ENCODE peak calls at places on chromosomes 1 and 21, in four cellular contexts. One of them, this sample, is unnamed.

GRCh38 chr1:93574991-93575390 is 106.6 kb downstream of the BCAR3 start:
- DNase-seq in choroid plexus epithelial cell: no peak
- DNase-seq in DND-41: no peak
- DNase-seq in bronchial epithelial cell: no peak
- DNase-seq in this sample: no peak

GRCh38 chr1:196115641-196116040 is 492.6 kb downstream of the KCNT2 start:
- DNase-seq in choroid plexus epithelial cell: peak; percentile 79
- DNase-seq in bronchial epithelial cell: peak; percentile 52
- DNase-seq in DND-41: no peak
- DNase-seq in this sample: no peak

GRCh38 chr21:25176637-25177412 is 430.5 kb downstream of the MRPL39 start:
- DNase-seq in bronchial epithelial cell: no peak
- DNase-seq in DND-41: no peak
- DNase-seq in choroid plexus epithelial cell: no peak
- DNase-seq in this sample: peak; percentile 31

GRCh38 chr1:77889671-77890070 is 1.2 kb downstream of the NEXN start:
- DNase-seq in choroid plexus epithelial cell: peak; percentile 74
- DNase-seq in bronchial epithelial cell: peak; percentile 91
- DNase-seq in DND-41: no peak
- DNase-seq in this sample: no peak

GRCh38 chr1:21909787-21910503 is 27.2 kb downstream of the HSPG2 start:
- DNase-seq in bronchial epithelial cell: peak; percentile 49
- DNase-seq in choroid plexus epithelial cell: peak; percentile 35
- DNase-seq in DND-41: no peak
- DNase-seq in this sample: peak; percentile 84

GRCh38 chr1:200131551-200132125 is 104.1 kb downstream of the NR5A2 start:
- DNase-seq in DND-41: no peak
- DNase-seq in bronchial epithelial cell: peak; percentile 38
- DNase-seq in choroid plexus epithelial cell: peak; percentile 26
- DNase-seq in this sample: no peak

GRCh38 chr21:34745557-34746255 is 76.9 kb downstream of the CLIC6 start:
- DNase-seq in choroid plexus epithelial cell: peak; percentile 93
- DNase-seq in bronchial epithelial cell: peak; percentile 66
- DNase-seq in DND-41: peak; percentile 63
- DNase-seq in this sample: peak; percentile 70

GRCh38 chr1:14756617-14757259 is 158.3 kb downstream of the KAZN start:
- DNase-seq in bronchial epithelial cell: no peak
- DNase-seq in DND-41: no peak
- DNase-seq in choroid plexus epithelial cell: no peak
- DNase-seq in this sample: no peak

GRCh38 chr1:212700892-212701819 is 1.5 kb upstream of the BATF3 start:
- DNase-seq in bronchial epithelial cell: no peak
- DNase-seq in DND-41: no peak
- DNase-seq in choroid plexus epithelial cell: peak; percentile 68
- DNase-seq in this sample: no peak

GRCh38 chr1:206907304-206907991 is 10.2 kb downstream of the IL24 start:
- DNase-seq in bronchial epithelial cell: no peak
- DNase-seq in choroid plexus epithelial cell: no peak
- DNase-seq in DND-41: no peak
- DNase-seq in this sample: no peak

GRCh38 chr1:37762516-37762915 is 2.4 kb downstream of the EPHA10 start:
- DNase-seq in DND-41: no peak
- DNase-seq in bronchial epithelial cell: no peak
- DNase-seq in choroid plexus epithelial cell: no peak
- DNase-seq in this sample: no peak

GRCh38 chr1:182599339-182599738 is 4.8 kb downstream of the RGS16 start:
- DNase-seq in choroid plexus epithelial cell: no peak
- DNase-seq in bronchial epithelial cell: no peak
- DNase-seq in DND-41: peak; percentile 53
- DNase-seq in this sample: no peak

GRCh38 chr1:147264158-147264768 is 21.8 kb downstream of the CHD1L start:
- DNase-seq in DND-41: no peak
- DNase-seq in bronchial epithelial cell: peak; percentile 85
- DNase-seq in choroid plexus epithelial cell: peak; percentile 63
- DNase-seq in this sample: no peak

GRCh38 chr1:98733782-98734112 is 72.2 kb downstream of the SNX7 start:
- DNase-seq in choroid plexus epithelial cell: peak; percentile 3
- DNase-seq in DND-41: no peak
- DNase-seq in bronchial epithelial cell: peak; percentile 68
- DNase-seq in this sample: no peak

GRCh38 chr21:37348664-37349063 is 17.9 kb upstream of the DYRK1A start:
- DNase-seq in choroid plexus epithelial cell: no peak
- DNase-seq in DND-41: no peak
- DNase-seq in bronchial epithelial cell: no peak
- DNase-seq in this sample: no peak

GRCh38 chr1:100038401-100039306 is 68.9 kb downstream of the SLC35A3 start:
- DNase-seq in choroid plexus epithelial cell: peak; percentile 85
- DNase-seq in bronchial epithelial cell: peak; percentile 48
- DNase-seq in DND-41: peak; percentile 79
- DNase-seq in this sample: peak; percentile 68

GRCh38 chr1:9889411-9889810 is 20.7 kb downstream of the CTNNBIP1 start:
- DNase-seq in choroid plexus epithelial cell: no peak
- DNase-seq in bronchial epithelial cell: no peak
- DNase-seq in DND-41: no peak
- DNase-seq in this sample: no peak

GRCh38 chr1:58162952-58163550 is 383.5 kb downstream of the OMA1 start:
- DNase-seq in choroid plexus epithelial cell: peak; percentile 70
- DNase-seq in bronchial epithelial cell: peak; percentile 70
- DNase-seq in DND-41: peak; percentile 25
- DNase-seq in this sample: no peak

GRCh38 chr1:185861630-185862029 is 127.4 kb downstream of the HMCN1 start:
- DNase-seq in bronchial epithelial cell: peak; percentile 62
- DNase-seq in choroid plexus epithelial cell: no peak
- DNase-seq in DND-41: no peak
- DNase-seq in this sample: no peak

GRCh38 chr1:158068918-158069317 is 75.5 kb downstream of the KIRREL1 start:
- DNase-seq in DND-41: no peak
- DNase-seq in bronchial epithelial cell: no peak
- DNase-seq in choroid plexus epithelial cell: no peak
- DNase-seq in this sample: no peak

GRCh38 chr1:175597969-175598765 is 145.2 kb downstream of the TNR start:
- DNase-seq in bronchial epithelial cell: peak; percentile 33
- DNase-seq in choroid plexus epithelial cell: peak; percentile 53
- DNase-seq in DND-41: no peak
- DNase-seq in this sample: peak; percentile 68

GRCh38 chr1:199867601-199868000 is 159.9 kb upstream of the NR5A2 start:
- DNase-seq in DND-41: no peak
- DNase-seq in bronchial epithelial cell: no peak
- DNase-seq in choroid plexus epithelial cell: peak; percentile 61
- DNase-seq in this sample: no peak

GRCh38 chr1:217919683-217920502 is 288.7 kb downstream of the SPATA17 start:
- DNase-seq in bronchial epithelial cell: no peak
- DNase-seq in choroid plexus epithelial cell: no peak
- DNase-seq in DND-41: no peak
- DNase-seq in this sample: no peak

GRCh38 chr1:28091043-28091781 is 2.8 kb upstream of the EYA3 start:
- DNase-seq in DND-41: peak; percentile 77
- DNase-seq in choroid plexus epithelial cell: peak; percentile 85
- DNase-seq in bronchial epithelial cell: peak; percentile 68
- DNase-seq in this sample: peak; percentile 63

GRCh38 chr1:234237416-234237815 is 135.8 kb upstream of the COA6 start:
- DNase-seq in bronchial epithelial cell: no peak
- DNase-seq in choroid plexus epithelial cell: no peak
- DNase-seq in DND-41: no peak
- DNase-seq in this sample: no peak

GRCh38 chr1:110393691-110394564 is 3.1 kb upstream of the SLC16A4 start:
- DNase-seq in DND-41: no peak
- DNase-seq in bronchial epithelial cell: peak; percentile 84
- DNase-seq in choroid plexus epithelial cell: peak; percentile 87
- DNase-seq in this sample: no peak

GRCh38 chr1:234643111-234643849 is 33.3 kb upstream of the IRF2BP2 start:
- DNase-seq in bronchial epithelial cell: no peak
- DNase-seq in choroid plexus epithelial cell: no peak
- DNase-seq in DND-41: no peak
- DNase-seq in this sample: no peak

GRCh38 chr1:184764483-184764882 is 9.8 kb upstream of the EDEM3 start:
- DNase-seq in DND-41: no peak
- DNase-seq in choroid plexus epithelial cell: no peak
- DNase-seq in bronchial epithelial cell: no peak
- DNase-seq in this sample: no peak

GRCh38 chr1:68111804-68112436 is 61.5 kb upstream of the DIRAS3 start:
- DNase-seq in DND-41: no peak
- DNase-seq in bronchial epithelial cell: peak; percentile 55
- DNase-seq in choroid plexus epithelial cell: peak; percentile 95
- DNase-seq in this sample: no peak
- TF ChIP-seq CTCF in DND-41: peak; percentile 52
- TF ChIP-seq CTCF in bronchial epithelial cell: peak; percentile 67
- TF ChIP-seq CTCF in choroid plexus epithelial cell: peak; percentile 86
- TF ChIP-seq CTCF in this sample: peak; percentile 29

DNA sequence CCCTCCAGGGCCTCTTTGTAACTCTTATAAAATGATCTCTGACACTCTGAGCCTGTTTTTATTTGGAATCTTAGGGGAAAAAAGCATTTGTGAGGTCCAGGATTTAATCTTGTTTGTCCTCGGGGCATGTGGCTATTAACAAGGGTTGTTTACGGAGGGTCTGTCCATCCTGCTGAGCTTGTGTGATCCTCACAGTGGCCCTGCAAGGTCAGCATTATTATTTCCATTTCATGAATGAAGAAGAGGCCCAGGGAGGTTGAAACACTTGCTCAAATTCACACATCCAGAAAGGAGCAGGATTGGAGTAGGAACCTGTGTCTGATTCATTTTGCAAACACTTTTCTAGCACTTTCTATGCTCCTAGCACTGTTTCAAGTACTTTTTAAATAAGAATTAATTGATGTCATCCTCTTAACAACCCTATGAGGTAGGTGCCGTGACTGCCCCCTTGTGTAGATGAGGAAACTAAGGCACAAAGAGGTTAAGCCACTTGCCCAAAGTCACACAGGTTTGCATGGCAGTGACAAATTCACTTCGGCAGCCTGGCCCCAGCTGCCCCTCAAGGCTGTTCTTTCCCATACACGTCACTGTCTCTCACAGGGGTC is 178.9 kb downstream of the MIS18A start:
- DNase-seq in DND-41: no peak
- DNase-seq in choroid plexus epithelial cell: no peak
- DNase-seq in bronchial epithelial cell: no peak
- DNase-seq in this sample: no peak
- TF ChIP-seq CTCF in DND-41: no peak
- TF ChIP-seq CTCF in choroid plexus epithelial cell: no peak
- TF ChIP-seq CTCF in bronchial epithelial cell: no peak
- TF ChIP-seq CTCF in this sample: no peak

GRCh38 chr1:168803696-168804510 is 74.9 kb upstream of the DPT start:
- DNase-seq in choroid plexus epithelial cell: no peak
- DNase-seq in bronchial epithelial cell: no peak
- DNase-seq in DND-41: no peak
- DNase-seq in this sample: no peak
- TF ChIP-seq CTCF in choroid plexus epithelial cell: no peak
- TF ChIP-seq CTCF in bronchial epithelial cell: no peak
- TF ChIP-seq CTCF in DND-41: no peak
- TF ChIP-seq CTCF in this sample: no peak

GRCh38 chr1:241311056-241311746 is 45.8 kb downstream of the RGS7 start:
- DNase-seq in choroid plexus epithelial cell: no peak
- DNase-seq in DND-41: no peak
- DNase-seq in bronchial epithelial cell: no peak
- DNase-seq in this sample: no peak
- TF ChIP-seq CTCF in choroid plexus epithelial cell: no peak
- TF ChIP-seq CTCF in DND-41: no peak
- TF ChIP-seq CTCF in bronchial epithelial cell: no peak
- TF ChIP-seq CTCF in this sample: no peak

GRCh38 chr1:176744142-176744541 is 281.2 kb downstream of the PAPPA2 start:
- DNase-seq in choroid plexus epithelial cell: no peak
- DNase-seq in bronchial epithelial cell: no peak
- DNase-seq in DND-41: no peak
- DNase-seq in this sample: no peak
- TF ChIP-seq CTCF in choroid plexus epithelial cell: no peak
- TF ChIP-seq CTCF in bronchial epithelial cell: no peak
- TF ChIP-seq CTCF in DND-41: no peak
- TF ChIP-seq CTCF in this sample: no peak

DNA sequence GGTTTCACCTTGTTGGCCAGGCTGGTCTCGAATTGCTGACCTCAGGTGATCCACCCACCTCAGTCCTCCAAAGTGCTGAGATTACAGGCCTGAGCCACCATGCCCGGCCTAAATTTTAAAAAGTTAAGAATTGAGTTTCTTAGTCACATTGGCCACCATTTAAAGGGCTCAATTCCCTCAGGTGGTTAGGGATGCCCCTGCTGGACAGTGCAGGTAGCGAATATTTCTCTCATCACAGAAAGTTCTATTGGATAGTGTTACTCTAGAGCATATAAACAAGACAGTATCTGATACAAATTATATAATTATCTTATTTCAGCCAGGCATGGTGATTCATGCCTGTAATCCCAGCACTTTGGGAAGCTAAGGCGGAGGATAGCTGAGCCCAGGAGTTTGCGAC is 320.2 kb downstream of the ZP4 start:
- DNase-seq in DND-41: no peak
- DNase-seq in choroid plexus epithelial cell: no peak
- DNase-seq in bronchial epithelial cell: no peak
- DNase-seq in this sample: no peak
- TF ChIP-seq CTCF in DND-41: peak; percentile 19
- TF ChIP-seq CTCF in choroid plexus epithelial cell: no peak
- TF ChIP-seq CTCF in bronchial epithelial cell: no peak
- TF ChIP-seq CTCF in this sample: no peak

GRCh38 chr1:156773607-156774006 is 6.3 kb downstream of the PRCC start:
- DNase-seq in choroid plexus epithelial cell: no peak
- DNase-seq in bronchial epithelial cell: no peak
- DNase-seq in DND-41: no peak
- DNase-seq in this sample: no peak
- TF ChIP-seq CTCF in choroid plexus epithelial cell: peak; percentile 21
- TF ChIP-seq CTCF in bronchial epithelial cell: no peak
- TF ChIP-seq CTCF in DND-41: peak; percentile 20
- TF ChIP-seq CTCF in this sample: no peak

DNA sequence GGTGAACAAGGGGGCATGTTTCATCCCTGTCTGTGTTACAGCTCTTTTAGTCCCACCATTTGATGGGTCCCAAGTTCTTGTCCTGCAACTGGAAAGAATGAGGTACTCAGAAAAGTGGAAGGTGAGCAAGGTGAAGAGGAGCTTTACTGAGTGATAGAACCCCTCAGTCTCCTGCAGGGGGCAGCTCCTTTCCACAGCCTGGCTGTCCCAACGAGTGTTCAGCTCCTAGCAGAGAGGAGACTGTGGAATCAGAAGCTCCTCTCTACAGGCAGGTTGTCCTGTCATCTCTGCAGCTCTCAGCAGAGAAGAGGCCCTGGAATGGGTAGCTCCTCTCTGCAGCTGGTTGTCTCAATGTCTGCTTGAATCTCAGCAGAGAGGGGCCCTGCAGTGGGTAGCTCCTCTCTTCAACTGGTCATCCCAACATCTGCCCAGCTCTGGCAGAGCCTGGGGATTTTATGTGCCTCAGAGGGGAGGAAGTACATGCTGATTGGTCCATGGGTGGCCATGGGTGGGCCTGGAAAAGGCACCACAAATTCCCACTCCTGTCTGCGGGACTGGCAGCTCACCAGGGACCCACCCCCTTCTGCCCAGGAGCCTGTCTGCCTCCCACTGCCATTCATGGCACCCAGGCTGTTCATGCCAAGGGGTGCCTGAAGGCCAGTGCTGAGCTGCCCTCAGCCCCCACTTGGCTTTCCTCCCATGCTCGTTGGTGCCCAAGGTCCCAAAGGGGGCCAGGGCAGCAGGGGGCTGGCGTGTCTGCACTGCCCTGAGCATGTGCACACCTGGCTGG is 25.7 kb downstream of the LDLRAD1 start:
- DNase-seq in bronchial epithelial cell: no peak
- DNase-seq in choroid plexus epithelial cell: peak; percentile 47
- DNase-seq in DND-41: no peak
- DNase-seq in this sample: no peak
- TF ChIP-seq CTCF in bronchial epithelial cell: peak; percentile 39
- TF ChIP-seq CTCF in choroid plexus epithelial cell: peak; percentile 64
- TF ChIP-seq CTCF in DND-41: no peak
- TF ChIP-seq CTCF in this sample: peak; percentile 35